ENCODE peak calls at places on chromosomes 12 and 14, in six cellular contexts. One of them, this sample, is unnamed.

GRCh38 chr14:29007990-29008389 is 241.4 kb downstream of the FOXG1 start:
- DNase-seq in foreskin melanocyte: no peak
- DNase-seq in lung: no peak
- DNase-seq in amygdala: no peak
- DNase-seq in foreskin fibroblast: no peak
- DNase-seq in kidney tubule cell: no peak
- DNase-seq in this sample: no peak

GRCh38 chr14:51860164-51860835 is at the start of gene GNG2:
- DNase-seq in foreskin fibroblast: peak; percentile 95
- DNase-seq in foreskin melanocyte: peak; percentile 74
- DNase-seq in kidney tubule cell: peak; percentile 55
- DNase-seq in amygdala: peak; percentile 56
- DNase-seq in lung: peak; percentile 69
- DNase-seq in this sample: peak; percentile 79

GRCh38 chr12:16352481-16352880 is 5.0 kb downstream of the MGST1 start:
- DNase-seq in foreskin fibroblast: peak; percentile 42
- DNase-seq in kidney tubule cell: peak; percentile 56
- DNase-seq in foreskin melanocyte: no peak
- DNase-seq in lung: no peak
- DNase-seq in amygdala: no peak
- DNase-seq in this sample: no peak

GRCh38 chr12:101700299-101700820 is 2.9 kb downstream of the CHPT1 start:
- DNase-seq in amygdala: no peak
- DNase-seq in lung: no peak
- DNase-seq in kidney tubule cell: no peak
- DNase-seq in foreskin melanocyte: no peak
- DNase-seq in foreskin fibroblast: no peak
- DNase-seq in this sample: no peak

GRCh38 chr12:124460771-124461170 is 106.6 kb downstream of the NCOR2 start:
- DNase-seq in lung: no peak
- DNase-seq in foreskin fibroblast: no peak
- DNase-seq in foreskin melanocyte: no peak
- DNase-seq in kidney tubule cell: no peak
- DNase-seq in amygdala: no peak
- DNase-seq in this sample: no peak

GRCh38 chr12:11026118-11026517 is 3.7 kb upstream of the TAS2R19 start:
- DNase-seq in kidney tubule cell: no peak
- DNase-seq in foreskin melanocyte: no peak
- DNase-seq in lung: no peak
- DNase-seq in amygdala: no peak
- DNase-seq in foreskin fibroblast: no peak
- DNase-seq in this sample: no peak

GRCh38 chr12:114680498-114681148 is 3.4 kb downstream of the TBX3 start:
- DNase-seq in foreskin fibroblast: peak; percentile 33
- DNase-seq in kidney tubule cell: no peak
- DNase-seq in lung: no peak
- DNase-seq in foreskin melanocyte: no peak
- DNase-seq in amygdala: no peak
- DNase-seq in this sample: no peak

GRCh38 chr12:62519043-62519442 is 52.4 kb downstream of the MON2 start:
- DNase-seq in lung: no peak
- DNase-seq in kidney tubule cell: no peak
- DNase-seq in amygdala: no peak
- DNase-seq in foreskin fibroblast: no peak
- DNase-seq in foreskin melanocyte: no peak
- DNase-seq in this sample: no peak

GRCh38 chr12:22459872-22460490 is 84.4 kb downstream of the C2CD5 start:
- DNase-seq in amygdala: no peak
- DNase-seq in kidney tubule cell: peak; percentile 53
- DNase-seq in foreskin fibroblast: peak; percentile 63
- DNase-seq in foreskin melanocyte: peak; percentile 25
- DNase-seq in lung: no peak
- DNase-seq in this sample: no peak